ENCODE peak calls at places on chromosome 2, in five cellular contexts. One of them, this sample, is unnamed.
A peak's percentile ranks its signal among the peaks of the same experiment; 100 is the strongest.

GRCh38 chr2:107001081-107001480 is 115.1 kb upstream of the ST6GAL2 start:
- DNase-seq in fibroblast of lung: no peak
- DNase-seq in pancreas: no peak
- DNase-seq in psoas muscle: no peak
- DNase-seq in upper lobe of left lung: no peak
- DNase-seq in this sample: no peak

GRCh38 chr2:239603411-239604356 is 202.9 kb upstream of the HDAC4 start:
- DNase-seq in fibroblast of lung: no peak
- DNase-seq in pancreas: no peak
- DNase-seq in psoas muscle: no peak
- DNase-seq in upper lobe of left lung: peak; percentile 33
- DNase-seq in this sample: no peak

GRCh38 chr2:34012728-34013302 is 413.7 kb upstream of the FAM98A start:
- DNase-seq in fibroblast of lung: peak; percentile 29
- DNase-seq in pancreas: peak; percentile 56
- DNase-seq in psoas muscle: peak; percentile 14
- DNase-seq in upper lobe of left lung: no peak
- DNase-seq in this sample: no peak

GRCh38 chr2:238489431-238489830 is 62.7 kb downstream of the ASB1 start:
- DNase-seq in fibroblast of lung: no peak
- DNase-seq in pancreas: no peak
- DNase-seq in psoas muscle: no peak
- DNase-seq in upper lobe of left lung: no peak
- DNase-seq in this sample: no peak

GRCh38 chr2:233217892-233218377 is 33.5 kb upstream of the ATG16L1 start:
- DNase-seq in fibroblast of lung: no peak
- DNase-seq in pancreas: no peak
- DNase-seq in psoas muscle: no peak
- DNase-seq in upper lobe of left lung: no peak
- DNase-seq in this sample: no peak

GRCh38 chr2:163341426-163341825 is 394.4 kb downstream of the FIGN start:
- DNase-seq in fibroblast of lung: peak; percentile 93
- DNase-seq in pancreas: no peak
- DNase-seq in psoas muscle: no peak
- DNase-seq in upper lobe of left lung: no peak
- DNase-seq in this sample: no peak

GRCh38 chr2:241702155-241702404 is 241 bp downstream of the ING5 start:
- DNase-seq in fibroblast of lung: no peak
- DNase-seq in pancreas: no peak
- DNase-seq in psoas muscle: no peak
- DNase-seq in upper lobe of left lung: peak; percentile 96
- DNase-seq in this sample: peak; percentile 59

GRCh38 chr2:48467637-48468036 is 62.3 kb upstream of the STON1 start:
- DNase-seq in fibroblast of lung: no peak
- DNase-seq in pancreas: no peak
- DNase-seq in psoas muscle: no peak
- DNase-seq in upper lobe of left lung: no peak
- DNase-seq in this sample: no peak

GRCh38 chr2:166972002-166972401 is 83.7 kb downstream of the XIRP2 start:
- DNase-seq in fibroblast of lung: no peak
- DNase-seq in pancreas: no peak
- DNase-seq in psoas muscle: no peak
- DNase-seq in upper lobe of left lung: no peak
- DNase-seq in this sample: no peak

GRCh38 chr2:182824759-182825143 is 41.7 kb downstream of the FRZB start:
- DNase-seq in fibroblast of lung: peak; percentile 27
- DNase-seq in pancreas: no peak
- DNase-seq in psoas muscle: no peak
- DNase-seq in upper lobe of left lung: no peak
- DNase-seq in this sample: no peak

GRCh38 chr2:128405981-128406601 is 87.4 kb upstream of the HS6ST1 start:
- DNase-seq in fibroblast of lung: no peak
- DNase-seq in pancreas: no peak
- DNase-seq in psoas muscle: no peak
- DNase-seq in upper lobe of left lung: no peak
- DNase-seq in this sample: no peak

GRCh38 chr2:101900375-101900774 is 91.4 kb upstream of the IL1R2 start:
- DNase-seq in fibroblast of lung: no peak
- DNase-seq in pancreas: no peak
- DNase-seq in psoas muscle: no peak
- DNase-seq in upper lobe of left lung: no peak
- DNase-seq in this sample: no peak

GRCh38 chr2:54581326-54582039 is 125.4 kb downstream of the SPTBN1 start:
- DNase-seq in fibroblast of lung: no peak
- DNase-seq in pancreas: no peak
- DNase-seq in psoas muscle: no peak
- DNase-seq in upper lobe of left lung: no peak
- DNase-seq in this sample: no peak

GRCh38 chr2:188810591-188810990 is 163.6 kb upstream of the COL3A1 start:
- DNase-seq in fibroblast of lung: peak; percentile 90
- DNase-seq in pancreas: no peak
- DNase-seq in psoas muscle: no peak
- DNase-seq in upper lobe of left lung: no peak
- DNase-seq in this sample: no peak

DNA sequence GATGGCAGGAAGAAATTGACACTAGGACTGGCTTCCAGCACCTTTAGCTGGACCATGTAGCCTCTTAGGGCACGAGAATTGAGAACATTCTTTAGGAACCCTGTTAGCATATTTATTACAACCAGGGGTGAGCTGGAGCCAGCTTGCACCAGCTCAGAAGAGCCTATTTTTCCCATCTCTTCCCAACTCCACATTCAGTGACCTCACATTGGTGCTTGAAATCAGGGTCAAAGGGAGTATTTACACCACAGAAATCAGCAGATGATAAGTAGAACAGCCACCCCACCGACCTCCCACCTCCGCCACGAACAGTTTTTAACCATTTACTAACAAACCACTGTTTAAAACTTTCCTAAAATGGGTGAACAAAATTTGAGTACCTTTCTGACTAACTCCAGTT is 389.2 kb upstream of the TNP1 start:
- DNase-seq in fibroblast of lung: no peak
- DNase-seq in pancreas: no peak
- DNase-seq in psoas muscle: no peak
- DNase-seq in upper lobe of left lung: no peak
- DNase-seq in this sample: no peak
- H3K4me1 ChIP-seq in fibroblast of lung: peaks cover 13% of the 10 kb centered on the region
- H3K4me1 ChIP-seq in pancreas: no peaks in the 10 kb centered on the region
- H3K4me1 ChIP-seq in psoas muscle: peaks cover 45% of the 10 kb centered on the region
- H3K4me1 ChIP-seq in upper lobe of left lung: peaks cover 4% of the 10 kb centered on the region
- H3K4me1 ChIP-seq in this sample: peaks cover 29% of the 10 kb centered on the region

DNA sequence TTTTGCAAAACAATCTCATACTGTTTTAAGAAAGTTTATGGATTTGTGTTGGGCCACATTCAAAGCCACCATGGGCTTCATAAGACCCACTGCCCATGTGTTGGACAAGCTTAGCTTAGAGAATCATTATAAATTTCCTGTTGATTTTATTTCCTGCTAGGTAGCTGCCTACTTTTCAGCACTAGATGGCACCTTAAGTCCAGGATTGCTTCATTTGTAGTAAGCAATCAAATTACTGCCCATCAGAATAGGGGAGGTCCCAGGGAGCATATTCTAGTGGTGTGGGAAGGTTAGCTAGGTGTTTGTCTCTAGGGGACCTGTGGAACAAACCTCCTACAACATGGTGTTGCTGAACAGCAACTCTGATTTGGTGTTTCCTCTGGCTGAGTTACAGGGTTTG is 11.0 kb upstream of the DCDC2C start:
- DNase-seq in fibroblast of lung: no peak
- DNase-seq in pancreas: no peak
- DNase-seq in psoas muscle: no peak
- DNase-seq in upper lobe of left lung: no peak
- DNase-seq in this sample: no peak
- TF ChIP-seq CTCF in fibroblast of lung: peak; percentile 24
- TF ChIP-seq CTCF in pancreas: no peak
- TF ChIP-seq CTCF in psoas muscle: no peak
- TF ChIP-seq CTCF in upper lobe of left lung: no peak
- TF ChIP-seq CTCF in this sample: peak; percentile 33

GRCh38 chr2:81996332-81996731 is 1691.8 kb upstream of the LRRTM1 start:
- DNase-seq in fibroblast of lung: no peak
- DNase-seq in pancreas: no peak
- DNase-seq in psoas muscle: no peak
- DNase-seq in upper lobe of left lung: no peak
- DNase-seq in this sample: no peak

GRCh38 chr2:82007051-82007664 is 1702.6 kb upstream of the LRRTM1 start:
- DNase-seq in fibroblast of lung: no peak
- DNase-seq in pancreas: no peak
- DNase-seq in psoas muscle: no peak
- DNase-seq in upper lobe of left lung: no peak
- DNase-seq in this sample: no peak

GRCh38 chr2:82001614-82002013 is 1697.1 kb upstream of the LRRTM1 start:
- DNase-seq in fibroblast of lung: no peak
- DNase-seq in pancreas: no peak
- DNase-seq in psoas muscle: no peak
- DNase-seq in upper lobe of left lung: no peak
- DNase-seq in this sample: no peak
- H3K9me3 ChIP-seq in fibroblast of lung: no peaks in the 10 kb centered on the region
- H3K9me3 ChIP-seq in pancreas: no peaks in the 10 kb centered on the region
- H3K9me3 ChIP-seq in psoas muscle: no peaks in the 10 kb centered on the region
- H3K9me3 ChIP-seq in upper lobe of left lung: no peaks in the 10 kb centered on the region
- H3K9me3 ChIP-seq in this sample: no peaks in the 10 kb centered on the region

GRCh38 chr2:144510206-144510991 is 9.5 kb downstream of the ZEB2 start:
- DNase-seq in fibroblast of lung: peak; percentile 93
- DNase-seq in pancreas: no peak
- DNase-seq in psoas muscle: no peak
- DNase-seq in upper lobe of left lung: no peak
- DNase-seq in this sample: no peak

GRCh38 chr2:144509001-144509545 is 10.8 kb downstream of the ZEB2 start:
- DNase-seq in fibroblast of lung: no peak
- DNase-seq in pancreas: no peak
- DNase-seq in psoas muscle: no peak
- DNase-seq in upper lobe of left lung: no peak
- DNase-seq in this sample: no peak

GRCh38 chr2:144511222-144511855 is 8.6 kb downstream of the ZEB2 start:
- DNase-seq in fibroblast of lung: no peak
- DNase-seq in pancreas: no peak
- DNase-seq in psoas muscle: no peak
- DNase-seq in upper lobe of left lung: no peak
- DNase-seq in this sample: no peak

GRCh38 chr2:144508162-144508765 is 11.7 kb downstream of the ZEB2 start:
- DNase-seq in fibroblast of lung: no peak
- DNase-seq in pancreas: no peak
- DNase-seq in psoas muscle: no peak
- DNase-seq in upper lobe of left lung: peak; percentile 74
- DNase-seq in this sample: no peak

DNA sequence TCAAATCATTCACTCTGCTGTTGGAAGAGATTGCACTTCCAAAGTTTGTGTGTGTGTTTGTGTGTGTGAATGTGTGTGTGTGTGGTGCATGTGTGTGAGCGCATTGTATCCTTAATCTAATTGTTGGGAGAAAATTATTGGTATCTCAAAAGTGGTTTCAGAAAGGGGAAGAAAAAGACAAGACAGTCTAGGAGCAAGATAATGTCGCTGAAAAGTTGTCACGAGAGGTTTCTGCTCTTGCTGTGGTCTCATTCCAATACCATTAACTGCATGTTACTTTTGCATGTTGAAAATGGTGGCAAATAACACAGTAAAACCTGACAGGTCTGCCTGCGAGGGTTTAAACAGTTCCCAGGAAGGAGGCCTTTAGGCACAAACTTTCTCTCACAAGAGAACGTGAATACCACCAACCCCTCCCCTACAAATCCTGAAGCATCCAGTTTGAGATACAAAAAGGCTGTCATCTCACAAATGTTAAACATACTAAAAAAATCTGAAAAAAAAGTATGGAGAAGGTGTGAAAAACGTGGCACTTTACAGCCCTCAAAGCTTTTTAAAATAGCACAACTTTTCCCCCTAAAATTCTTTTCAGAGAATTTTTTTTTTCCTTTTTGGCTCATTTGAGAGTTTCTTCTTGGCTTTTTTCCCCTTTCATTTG is 10.2 kb downstream of the ZEB2 start:
- DNase-seq in fibroblast of lung: no peak
- DNase-seq in pancreas: no peak
- DNase-seq in psoas muscle: no peak
- DNase-seq in upper lobe of left lung: no peak
- DNase-seq in this sample: no peak
- H3K4me1 ChIP-seq in fibroblast of lung: peaks cover 24% of the 10 kb centered on the region
- H3K4me1 ChIP-seq in pancreas: no peaks in the 10 kb centered on the region
- H3K4me1 ChIP-seq in psoas muscle: peaks cover 71% of the 10 kb centered on the region
- H3K4me1 ChIP-seq in upper lobe of left lung: peaks cover 44% of the 10 kb centered on the region
- H3K4me1 ChIP-seq in this sample: peaks cover 49% of the 10 kb centered on the region

DNA sequence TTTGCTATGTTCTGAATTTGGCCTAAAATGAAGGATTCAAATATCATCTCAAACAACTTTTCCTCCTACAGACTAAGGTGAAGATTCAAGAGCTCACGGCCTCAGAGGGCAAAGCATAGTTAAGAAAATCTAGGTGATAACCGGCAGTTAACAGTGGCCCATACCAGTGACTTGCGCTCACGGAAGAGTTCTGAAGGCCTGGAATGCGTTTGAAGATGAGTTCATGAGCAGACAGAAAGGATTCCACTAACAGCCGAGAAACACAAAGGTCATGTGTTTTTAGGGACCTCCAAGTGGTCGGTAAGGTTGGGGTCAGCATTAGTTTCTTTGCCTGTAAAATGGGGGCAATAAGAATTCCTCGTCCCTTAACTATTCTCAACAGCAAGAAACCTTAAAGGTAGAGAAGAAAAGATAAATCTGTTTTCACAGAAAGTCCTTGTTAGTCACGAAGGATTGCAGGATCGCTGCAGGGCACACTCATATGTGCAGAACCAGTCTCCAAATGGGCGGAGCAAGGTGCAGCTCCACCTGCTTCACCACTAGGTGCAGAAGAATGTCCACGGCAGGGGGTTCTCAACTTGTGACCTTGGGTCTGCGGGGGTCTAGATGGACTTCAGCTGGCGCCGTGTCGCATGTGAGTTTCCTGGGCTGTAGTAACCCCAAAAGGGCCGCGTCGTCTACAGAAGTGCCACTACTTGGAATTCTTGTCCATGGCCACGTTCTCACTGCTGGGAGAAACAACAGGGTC is 708 bp upstream of the RPIA start:
- DNase-seq in fibroblast of lung: no peak
- DNase-seq in pancreas: peak; percentile 69
- DNase-seq in psoas muscle: peak; percentile 41
- DNase-seq in upper lobe of left lung: no peak
- DNase-seq in this sample: no peak
- TF ChIP-seq CTCF in fibroblast of lung: no peak
- TF ChIP-seq CTCF in pancreas: no peak
- TF ChIP-seq CTCF in psoas muscle: no peak
- TF ChIP-seq CTCF in upper lobe of left lung: no peak
- TF ChIP-seq CTCF in this sample: no peak

GRCh38 chr2:2567776-2568175 is 236.7 kb upstream of the MYT1L start:
- DNase-seq in fibroblast of lung: no peak
- DNase-seq in pancreas: no peak
- DNase-seq in psoas muscle: no peak
- DNase-seq in upper lobe of left lung: no peak
- DNase-seq in this sample: no peak
- H3K9me3 ChIP-seq in fibroblast of lung: peaks cover 2% of the 10 kb centered on the region
- H3K9me3 ChIP-seq in pancreas: no peaks in the 10 kb centered on the region
- H3K9me3 ChIP-seq in psoas muscle: no peaks in the 10 kb centered on the region
- H3K9me3 ChIP-seq in upper lobe of left lung: no peaks in the 10 kb centered on the region
- H3K9me3 ChIP-seq in this sample: no peaks in the 10 kb centered on the region

GRCh38 chr2:46574457-46575354 is 95.3 kb downstream of the TMEM247 start:
- DNase-seq in fibroblast of lung: no peak
- DNase-seq in pancreas: no peak
- DNase-seq in psoas muscle: no peak
- DNase-seq in upper lobe of left lung: no peak
- DNase-seq in this sample: no peak
- H3K4me1 ChIP-seq in fibroblast of lung: peaks cover 2% of the 10 kb centered on the region
- H3K4me1 ChIP-seq in pancreas: no peaks in the 10 kb centered on the region
- H3K4me1 ChIP-seq in psoas muscle: peaks cover 51% of the 10 kb centered on the region
- H3K4me1 ChIP-seq in upper lobe of left lung: peaks cover 5% of the 10 kb centered on the region
- H3K4me1 ChIP-seq in this sample: no peaks in the 10 kb centered on the region

This sample was measured in tibial nerve.